ENCODE peak calls at places on chromosomes 12 and 14, in seven cellular contexts. S, B, I, H, G, F and P are unnamed samples.

GRCh38 chr12:99087278-99087677 is 442.2 kb downstream of the APAF1 start:
- DNase-seq in S (peak), B (no peak), I (no peak), H (peak), G (no peak), F (no peak), P (no peak)

GRCh38 chr12:122028601-122029560 is 7.2 kb downstream of the BCL7A start:
- DNase-seq in S (no peak), B (no peak), I (no peak), H (no peak), G (no peak), F (no peak), P (no peak)

GRCh38 chr12:107108995-107109508 is 15.7 kb upstream of the CRY1 start:
- DNase-seq in S (no peak), B (peak), I (no peak), H (no peak), G (no peak), F (no peak), P (no peak)

GRCh38 chr12:45991289-45992249 is 1.2 kb upstream of the SCAF11 start:
- DNase-seq in S (peak), B (peak), I (peak), H (peak), G (peak), F (peak), P (peak)

GRCh38 chr12:111431772-111432171 is 26.0 kb downstream of the SH2B3 start:
- DNase-seq in S (no peak), B (no peak), I (no peak), H (no peak), G (no peak), F (no peak), P (no peak)

GRCh38 chr14:38404100-38404541 is 148.2 kb upstream of the CLEC14A start:
- DNase-seq in S (no peak), B (peak), I (no peak), H (peak), G (no peak), F (no peak), P (no peak)

GRCh38 chr12:42590324-42590934 is 883 bp upstream of the PRICKLE1 start:
- DNase-seq in S (peak), B (peak), I (no peak), H (no peak), G (peak), F (peak), P (no peak)

GRCh38 chr12:25182765-25183164 is 12.2 kb downstream of the DNAI7 start:
- DNase-seq in S (no peak), B (no peak), I (no peak), H (no peak), G (no peak), F (no peak), P (no peak)

GRCh38 chr14:53921027-53921426 is 35.6 kb downstream of the BMP4 start:
- DNase-seq in S (no peak), B (no peak), I (no peak), H (no peak), G (no peak), F (no peak), P (no peak)

GRCh38 chr12:76242813-76243540 is 105.2 kb downstream of the BBS10 start:
- DNase-seq in S (no peak), B (no peak), I (no peak), H (no peak), G (no peak), F (no peak), P (no peak)